ENCODE peak calls at places on chromosomes 12 and 14, in eight cellular contexts. C, B, E, Q, J, L, W and A are unnamed samples.
A peak's percentile ranks its signal among the peaks of the same experiment; 100 is the strongest.

GRCh38 chr12:93025145-93026103 is 96.3 kb upstream of the EEA1 start:
- DNase-seq in C (peak; percentile 73), B (no peak), E (peak; percentile 73), Q (no peak), J (peak; percentile 75), L (peak; percentile 60), W (peak; percentile 61), A (peak; percentile 72)

GRCh38 chr12:113862570-113863454 is 103.3 kb downstream of the RBM19 start:
- DNase-seq in C (peak; percentile 14), B (no peak), E (peak; percentile 88), Q (peak; percentile 83), J (peak; percentile 94), L (peak; percentile 96), W (peak; percentile 94), A (peak; percentile 89)

GRCh38 chr12:66447643-66448042 is 145.3 kb downstream of the HELB start:
- DNase-seq in C (no peak), B (no peak), E (no peak), Q (no peak), J (no peak), L (no peak), W (no peak), A (no peak)

GRCh38 chr12:8628731-8629130 is 16.1 kb upstream of the AICDA start:
- DNase-seq in C (peak; percentile 45), B (no peak), E (peak; percentile 56), Q (peak; percentile 47), J (no peak), L (no peak), W (peak; percentile 59), A (no peak)

GRCh38 chr12:42987216-42987631 is 397.7 kb upstream of the PRICKLE1 start:
- DNase-seq in C (no peak), B (no peak), E (no peak), Q (no peak), J (no peak), L (no peak), W (peak; percentile 67), A (no peak)

GRCh38 chr14:44981198-44981597 is 19.2 kb downstream of the TOGARAM1 start:
- DNase-seq in C (no peak), B (no peak), E (no peak), Q (no peak), J (no peak), L (no peak), W (no peak), A (peak; percentile 77)

GRCh38 chr14:101043891-101044290 is 140.4 kb upstream of the RTL1 start:
- DNase-seq in C (no peak), B (no peak), E (no peak), Q (no peak), J (no peak), L (no peak), W (no peak), A (no peak)

GRCh38 chr12:95131589-95132335 is 58.3 kb upstream of the NR2C1 start:
- DNase-seq in C (peak; percentile 40), B (no peak), E (no peak), Q (no peak), J (no peak), L (peak; percentile 33), W (no peak), A (no peak)

GRCh38 chr12:45105996-45106395 is 55.1 kb upstream of the DBX2 start:
- DNase-seq in C (no peak), B (no peak), E (no peak), Q (no peak), J (no peak), L (no peak), W (no peak), A (no peak)

GRCh38 chr12:102675672-102676071 is 195.3 kb upstream of the IGF1 start:
- DNase-seq in C (peak; percentile 35), B (no peak), E (no peak), Q (no peak), J (peak; percentile 13), L (peak; percentile 34), W (peak; percentile 43), A (no peak)

GRCh38 chr14:23432946-23433345 is 2.5 kb downstream of the MYH7 start:
- DNase-seq in C (no peak), B (no peak), E (no peak), Q (no peak), J (no peak), L (no peak), W (no peak), A (no peak)

GRCh38 chr14:95314609-95315008 is 5.1 kb downstream of the CLMN start:
- DNase-seq in C (peak; percentile 61), B (no peak), E (no peak), Q (no peak), J (no peak), L (peak; percentile 35), W (peak; percentile 4), A (peak; percentile 66)

GRCh38 chr14:52391866-52392600 is 77.9 kb downstream of the PTGER2 start:
- DNase-seq in C (peak; percentile 82), B (no peak), E (no peak), Q (no peak), J (peak; percentile 48), L (no peak), W (peak; percentile 87), A (no peak)

GRCh38 chr12:24562761-24563392 is 386.0 kb downstream of the BCAT1 start:
- DNase-seq in C (peak; percentile 40), B (peak; percentile 65), E (peak; percentile 74), Q (peak; percentile 89), J (peak; percentile 54), L (peak; percentile 77), W (peak; percentile 52), A (no peak)

GRCh38 chr14:24556756-24557155 is 19.3 kb downstream of the CTSG start:
- DNase-seq in C (peak; percentile 38), B (no peak), E (no peak), Q (no peak), J (peak; percentile 29), L (no peak), W (peak; percentile 25), A (no peak)

GRCh38 chr12:29710104-29710503 is 73.6 kb downstream of the TMTC1 start:
- DNase-seq in C (peak; percentile 12), B (peak; percentile 62), E (peak; percentile 91), Q (peak; percentile 84), J (no peak), L (peak; percentile 53), W (peak; percentile 25), A (peak; percentile 2)

GRCh38 chr12:131368073-131369071 is 342.5 kb upstream of the SFSWAP start:
- DNase-seq in C (no peak), B (no peak), E (no peak), Q (peak; percentile 36), J (no peak), L (no peak), W (no peak), A (no peak)

GRCh38 chr12:94042321-94042720 is 106.1 kb upstream of the PLXNC1 start:
- DNase-seq in C (no peak), B (peak; percentile 43), E (peak; percentile 74), Q (peak; percentile 78), J (no peak), L (no peak), W (no peak), A (no peak)

GRCh38 chr12:110743571-110744093 is 941 bp upstream of the PPP1CC start:
- DNase-seq in C (peak; percentile 66), B (peak; percentile 27), E (no peak), Q (peak; percentile 74), J (no peak), L (peak; percentile 64), W (peak; percentile 24), A (no peak)

GRCh38 chr12:68350753-68351152 is 18.6 kb upstream of the MDM1 start:
- DNase-seq in C (peak; percentile 66), B (no peak), E (no peak), Q (no peak), J (peak; percentile 41), L (no peak), W (peak; percentile 75), A (no peak)
- H3K9ac ChIP-seq in C (peak overlapping the region; percentile 18), B (no peak overlapping the region), E (no peak overlapping the region), Q (no peak overlapping the region), J (no peak overlapping the region), L (peak overlapping the region; percentile 39), W (no peak overlapping the region), A (no peak overlapping the region)

GRCh38 chr12:65296503-65297265 is 18.2 kb downstream of the MSRB3 start:
- DNase-seq in C (no peak), B (no peak), E (no peak), Q (no peak), J (no peak), L (no peak), W (no peak), A (no peak)

GRCh38 chr12:65293735-65294134 is 15.3 kb downstream of the MSRB3 start:
- DNase-seq in C (no peak), B (no peak), E (no peak), Q (no peak), J (no peak), L (no peak), W (no peak), A (no peak)

GRCh38 chr12:65292241-65292640 is 13.8 kb downstream of the MSRB3 start:
- DNase-seq in C (no peak), B (no peak), E (no peak), Q (no peak), J (no peak), L (no peak), W (no peak), A (no peak)

GRCh38 chr12:65300067-65300466 is 21.6 kb downstream of the MSRB3 start:
- DNase-seq in C (no peak), B (no peak), E (no peak), Q (no peak), J (no peak), L (peak; percentile 30), W (no peak), A (no peak)

DNA sequence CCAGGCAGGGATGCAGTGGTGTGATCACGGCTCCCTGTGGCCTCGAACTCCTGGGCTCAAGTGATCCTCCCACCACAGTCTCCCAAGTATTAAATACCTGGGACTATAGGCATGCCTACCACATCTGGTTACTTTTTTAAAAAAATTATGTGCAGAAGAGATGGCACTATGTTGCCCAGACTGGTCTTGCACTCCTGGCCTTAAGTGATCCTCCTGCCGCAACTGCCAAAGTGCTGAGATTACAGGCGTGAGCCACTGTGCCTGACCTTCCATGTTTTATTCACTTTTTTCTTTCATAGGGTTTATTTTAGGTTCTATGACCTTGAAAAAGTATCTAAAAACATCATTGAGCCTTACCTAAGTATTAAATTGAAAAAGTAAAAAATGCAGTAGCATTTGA is 16.4 kb downstream of the MSRB3 start:
- DNase-seq in C (no peak), B (no peak), E (no peak), Q (no peak), J (no peak), L (no peak), W (no peak), A (no peak)
- H3K9ac ChIP-seq in C (no peak overlapping the region), B (no peak overlapping the region), E (no peak overlapping the region), Q (no peak overlapping the region), J (no peak overlapping the region), L (no peak overlapping the region), W (no peak overlapping the region), A (no peak overlapping the region)

DNA sequence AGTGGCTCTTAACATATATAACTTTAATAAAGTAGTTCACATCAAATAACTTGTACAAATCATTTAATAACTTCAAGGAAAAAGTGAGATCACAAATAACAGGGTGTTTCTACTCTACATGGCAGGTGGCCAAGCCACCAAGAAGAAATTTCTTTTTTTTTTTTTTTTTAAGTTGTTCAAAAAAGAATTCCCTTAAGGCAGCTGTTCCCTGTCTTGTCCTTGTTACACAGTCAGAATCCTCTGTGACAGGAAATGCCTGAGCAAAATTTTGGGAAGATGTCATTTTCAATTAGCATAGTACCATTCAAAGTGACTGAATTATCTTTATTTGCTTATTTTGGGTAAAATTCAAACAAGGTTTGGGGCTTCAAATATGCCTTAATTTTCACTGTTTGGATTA is 79.4 kb downstream of the LIN7A start:
- DNase-seq in C (peak; percentile 54), B (no peak), E (no peak), Q (no peak), J (no peak), L (no peak), W (peak; percentile 46), A (no peak)
- H3K9ac ChIP-seq in C (no peak overlapping the region), B (no peak overlapping the region), E (no peak overlapping the region), Q (no peak overlapping the region), J (no peak overlapping the region), L (no peak overlapping the region), W (no peak overlapping the region), A (no peak overlapping the region)

GRCh38 chr12:122407208-122407607 is 15.3 kb downstream of the CLIP1 start:
- DNase-seq in C (no peak), B (no peak), E (no peak), Q (no peak), J (no peak), L (no peak), W (no peak), A (no peak)
- H3K9ac ChIP-seq in C (peak overlapping the region; percentile 75), B (no peak overlapping the region), E (no peak overlapping the region), Q (no peak overlapping the region), J (peak overlapping the region; percentile 40), L (peak overlapping the region; percentile 70), W (no peak overlapping the region), A (no peak overlapping the region)